ENCODE peak calls at places on chromosomes 7 and 10, in eight cellular contexts. One of them, this sample, is unnamed. For H3K4me1 and H3K27me3, the result is how much of the 10 kb centered on the place peaks cover.

GRCh38 chr7:22332481-22332880 is 24.5 kb downstream of the RAPGEF5 start:
- DNase-seq in lower lobe of right lung: no peak
- DNase-seq in naive thymus-derived CD4-positive, alpha-beta T cell: no peak
- DNase-seq in tibial artery: no peak
- DNase-seq in colonic mucosa: no peak
- DNase-seq in Peyer's patch: no peak
- DNase-seq in keratinocyte: no peak
- DNase-seq in spleen: no peak
- DNase-seq in this sample: no peak

GRCh38 chr7:107501593-107501992 is 31.7 kb downstream of the GPR22 start:
- DNase-seq in lower lobe of right lung: no peak
- DNase-seq in naive thymus-derived CD4-positive, alpha-beta T cell: no peak
- DNase-seq in tibial artery: no peak
- DNase-seq in colonic mucosa: peak
- DNase-seq in Peyer's patch: no peak
- DNase-seq in keratinocyte: no peak
- DNase-seq in spleen: no peak
- DNase-seq in this sample: no peak

GRCh38 chr7:133662830-133663229 is 410.0 kb downstream of the EXOC4 start:
- DNase-seq in lower lobe of right lung: no peak
- DNase-seq in naive thymus-derived CD4-positive, alpha-beta T cell: no peak
- DNase-seq in tibial artery: no peak
- DNase-seq in colonic mucosa: no peak
- DNase-seq in Peyer's patch: no peak
- DNase-seq in keratinocyte: no peak
- DNase-seq in spleen: no peak
- DNase-seq in this sample: no peak

GRCh38 chr10:35940067-35940989 is 298.2 kb upstream of the FZD8 start:
- DNase-seq in lower lobe of right lung: no peak
- DNase-seq in naive thymus-derived CD4-positive, alpha-beta T cell: no peak
- DNase-seq in tibial artery: no peak
- DNase-seq in colonic mucosa: peak
- DNase-seq in Peyer's patch: no peak
- DNase-seq in keratinocyte: no peak
- DNase-seq in spleen: no peak
- DNase-seq in this sample: no peak

GRCh38 chr7:8362723-8363369 is 70.6 kb upstream of the NXPH1 start:
- DNase-seq in lower lobe of right lung: no peak
- DNase-seq in naive thymus-derived CD4-positive, alpha-beta T cell: no peak
- DNase-seq in tibial artery: no peak
- DNase-seq in colonic mucosa: no peak
- DNase-seq in Peyer's patch: no peak
- DNase-seq in keratinocyte: no peak
- DNase-seq in spleen: no peak
- DNase-seq in this sample: no peak

GRCh38 chr10:5538892-5539651 is 14.3 kb downstream of the CALML3 start:
- DNase-seq in lower lobe of right lung: peak
- DNase-seq in naive thymus-derived CD4-positive, alpha-beta T cell: no peak
- DNase-seq in tibial artery: peak
- DNase-seq in colonic mucosa: no peak
- DNase-seq in Peyer's patch: no peak
- DNase-seq in keratinocyte: no peak
- DNase-seq in spleen: peak
- DNase-seq in this sample: no peak

GRCh38 chr7:43535031-43535451 is 47.9 kb upstream of the STK17A start:
- DNase-seq in lower lobe of right lung: no peak
- DNase-seq in naive thymus-derived CD4-positive, alpha-beta T cell: no peak
- DNase-seq in tibial artery: no peak
- DNase-seq in colonic mucosa: no peak
- DNase-seq in Peyer's patch: no peak
- DNase-seq in keratinocyte: no peak
- DNase-seq in spleen: no peak
- DNase-seq in this sample: no peak

GRCh38 chr10:13890617-13891541 is 304.1 kb downstream of the PRPF18 start:
- DNase-seq in lower lobe of right lung: peak
- DNase-seq in naive thymus-derived CD4-positive, alpha-beta T cell: no peak
- DNase-seq in tibial artery: peak
- DNase-seq in colonic mucosa: no peak
- DNase-seq in Peyer's patch: no peak
- DNase-seq in keratinocyte: no peak
- DNase-seq in spleen: no peak
- DNase-seq in this sample: no peak

GRCh38 chr10:22369433-22370072 is 24.3 kb downstream of the SPAG6 start:
- DNase-seq in lower lobe of right lung: no peak
- DNase-seq in naive thymus-derived CD4-positive, alpha-beta T cell: no peak
- DNase-seq in tibial artery: no peak
- DNase-seq in colonic mucosa: no peak
- DNase-seq in Peyer's patch: no peak
- DNase-seq in keratinocyte: no peak
- DNase-seq in spleen: no peak
- DNase-seq in this sample: no peak

GRCh38 chr7:13179775-13180448 is 492.5 kb downstream of the ARL4A start:
- DNase-seq in lower lobe of right lung: no peak
- DNase-seq in naive thymus-derived CD4-positive, alpha-beta T cell: no peak
- DNase-seq in tibial artery: no peak
- DNase-seq in colonic mucosa: no peak
- DNase-seq in Peyer's patch: no peak
- DNase-seq in keratinocyte: no peak
- DNase-seq in spleen: no peak
- DNase-seq in this sample: no peak

GRCh38 chr10:99430116-99430450 is 341 bp downstream of the GOT1 start:
- DNase-seq in lower lobe of right lung: no peak
- DNase-seq in naive thymus-derived CD4-positive, alpha-beta T cell: no peak
- DNase-seq in tibial artery: no peak
- DNase-seq in colonic mucosa: no peak
- DNase-seq in Peyer's patch: no peak
- DNase-seq in keratinocyte: no peak
- DNase-seq in spleen: no peak
- DNase-seq in this sample: no peak

GRCh38 chr7:74343281-74344127 is 54.3 kb downstream of the CLIP2 start:
- DNase-seq in lower lobe of right lung: no peak
- DNase-seq in naive thymus-derived CD4-positive, alpha-beta T cell: no peak
- DNase-seq in tibial artery: no peak
- DNase-seq in colonic mucosa: no peak
- DNase-seq in Peyer's patch: no peak
- DNase-seq in keratinocyte: no peak
- DNase-seq in spleen: no peak
- DNase-seq in this sample: no peak

GRCh38 chr10:109464949-109465348 is 458.4 kb downstream of the XPNPEP1 start:
- DNase-seq in lower lobe of right lung: no peak
- DNase-seq in naive thymus-derived CD4-positive, alpha-beta T cell: no peak
- DNase-seq in tibial artery: no peak
- DNase-seq in colonic mucosa: no peak
- DNase-seq in Peyer's patch: no peak
- DNase-seq in keratinocyte: no peak
- DNase-seq in spleen: no peak
- DNase-seq in this sample: no peak

GRCh38 chr10:24901686-24902399 is 50.6 kb downstream of the PRTFDC1 start:
- DNase-seq in lower lobe of right lung: no peak
- DNase-seq in naive thymus-derived CD4-positive, alpha-beta T cell: no peak
- DNase-seq in tibial artery: no peak
- DNase-seq in colonic mucosa: peak
- DNase-seq in Peyer's patch: peak
- DNase-seq in keratinocyte: peak
- DNase-seq in spleen: no peak
- DNase-seq in this sample: peak

GRCh38 chr10:70693619-70694286 is 21.4 kb downstream of the ADAMTS14 start:
- DNase-seq in lower lobe of right lung: no peak
- DNase-seq in naive thymus-derived CD4-positive, alpha-beta T cell: no peak
- DNase-seq in tibial artery: peak
- DNase-seq in colonic mucosa: no peak
- DNase-seq in Peyer's patch: no peak
- DNase-seq in keratinocyte: no peak
- DNase-seq in spleen: no peak
- DNase-seq in this sample: no peak

GRCh38 chr10:95906675-95907453 is 911 bp upstream of the CC2D2B start:
- DNase-seq in lower lobe of right lung: peak
- DNase-seq in naive thymus-derived CD4-positive, alpha-beta T cell: peak
- DNase-seq in tibial artery: peak
- DNase-seq in colonic mucosa: peak
- DNase-seq in Peyer's patch: peak
- DNase-seq in keratinocyte: no peak
- DNase-seq in spleen: peak
- DNase-seq in this sample: peak

GRCh38 chr7:22137466-22137865 is 191.8 kb upstream of the CDCA7L start:
- DNase-seq in lower lobe of right lung: no peak
- DNase-seq in naive thymus-derived CD4-positive, alpha-beta T cell: no peak
- DNase-seq in tibial artery: no peak
- DNase-seq in colonic mucosa: no peak
- DNase-seq in Peyer's patch: no peak
- DNase-seq in keratinocyte: no peak
- DNase-seq in spleen: no peak
- DNase-seq in this sample: no peak

GRCh38 chr10:118595598-118596425 is at the start of gene PRLHR:
- DNase-seq in lower lobe of right lung: no peak
- DNase-seq in naive thymus-derived CD4-positive, alpha-beta T cell: no peak
- DNase-seq in tibial artery: no peak
- DNase-seq in colonic mucosa: no peak
- DNase-seq in Peyer's patch: no peak
- DNase-seq in keratinocyte: no peak
- DNase-seq in spleen: no peak
- DNase-seq in this sample: no peak

GRCh38 chr10:49273626-49274025 is 25.3 kb upstream of the C10orf71 start:
- DNase-seq in lower lobe of right lung: no peak
- DNase-seq in naive thymus-derived CD4-positive, alpha-beta T cell: no peak
- DNase-seq in tibial artery: no peak
- DNase-seq in colonic mucosa: no peak
- DNase-seq in Peyer's patch: no peak
- DNase-seq in keratinocyte: no peak
- DNase-seq in spleen: no peak
- DNase-seq in this sample: no peak

GRCh38 chr10:119871881-119872609 is 598 bp downstream of the MCMBP start:
- DNase-seq in lower lobe of right lung: peak
- DNase-seq in naive thymus-derived CD4-positive, alpha-beta T cell: peak
- DNase-seq in tibial artery: peak
- DNase-seq in colonic mucosa: peak
- DNase-seq in Peyer's patch: peak
- DNase-seq in keratinocyte: no peak
- DNase-seq in spleen: peak
- DNase-seq in this sample: no peak

GRCh38 chr7:142754681-142755575 is 5.7 kb downstream of the PRSS1 start:
- DNase-seq in lower lobe of right lung: no peak
- DNase-seq in naive thymus-derived CD4-positive, alpha-beta T cell: no peak
- DNase-seq in tibial artery: no peak
- DNase-seq in colonic mucosa: no peak
- DNase-seq in Peyer's patch: no peak
- DNase-seq in keratinocyte: no peak
- DNase-seq in spleen: no peak
- DNase-seq in this sample: no peak

GRCh38 chr10:21317902-21318301 is 207.6 kb downstream of the SKIDA1 start:
- DNase-seq in lower lobe of right lung: no peak
- DNase-seq in naive thymus-derived CD4-positive, alpha-beta T cell: no peak
- DNase-seq in tibial artery: no peak
- DNase-seq in colonic mucosa: no peak
- DNase-seq in Peyer's patch: no peak
- DNase-seq in keratinocyte: no peak
- DNase-seq in spleen: no peak
- DNase-seq in this sample: no peak

DNA sequence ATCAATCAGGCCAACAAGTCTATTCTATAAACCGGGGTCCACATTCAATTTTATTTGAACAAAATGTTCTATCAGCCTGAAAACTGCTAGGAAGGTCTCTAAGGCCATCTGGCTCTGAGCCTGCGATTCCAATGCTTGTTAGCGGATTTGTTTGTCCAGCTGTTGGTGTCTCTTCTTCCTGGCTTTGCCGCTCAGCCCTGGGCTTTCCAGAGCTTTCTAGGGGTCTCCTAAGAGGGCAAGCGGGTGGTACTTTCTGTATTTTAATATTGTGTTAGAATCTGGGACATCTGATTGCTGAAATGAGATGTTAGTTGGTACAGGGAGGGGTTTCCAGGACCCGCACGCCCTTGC is 136.6 kb downstream of the VIPR2 start:
- DNase-seq in lower lobe of right lung: no peak
- DNase-seq in naive thymus-derived CD4-positive, alpha-beta T cell: no peak
- DNase-seq in tibial artery: no peak
- DNase-seq in colonic mucosa: no peak
- DNase-seq in Peyer's patch: no peak
- DNase-seq in keratinocyte: no peak
- DNase-seq in spleen: no peak
- DNase-seq in this sample: no peak
- H3K4me1 ChIP-seq in lower lobe of right lung: under half
- H3K4me1 ChIP-seq in naive thymus-derived CD4-positive, alpha-beta T cell: under half
- H3K4me1 ChIP-seq in tibial artery: under half
- H3K4me1 ChIP-seq in colonic mucosa: under half
- H3K4me1 ChIP-seq in Peyer's patch: under half
- H3K4me1 ChIP-seq in keratinocyte: under half
- H3K4me1 ChIP-seq in spleen: under half
- H3K4me1 ChIP-seq in this sample: under half

DNA sequence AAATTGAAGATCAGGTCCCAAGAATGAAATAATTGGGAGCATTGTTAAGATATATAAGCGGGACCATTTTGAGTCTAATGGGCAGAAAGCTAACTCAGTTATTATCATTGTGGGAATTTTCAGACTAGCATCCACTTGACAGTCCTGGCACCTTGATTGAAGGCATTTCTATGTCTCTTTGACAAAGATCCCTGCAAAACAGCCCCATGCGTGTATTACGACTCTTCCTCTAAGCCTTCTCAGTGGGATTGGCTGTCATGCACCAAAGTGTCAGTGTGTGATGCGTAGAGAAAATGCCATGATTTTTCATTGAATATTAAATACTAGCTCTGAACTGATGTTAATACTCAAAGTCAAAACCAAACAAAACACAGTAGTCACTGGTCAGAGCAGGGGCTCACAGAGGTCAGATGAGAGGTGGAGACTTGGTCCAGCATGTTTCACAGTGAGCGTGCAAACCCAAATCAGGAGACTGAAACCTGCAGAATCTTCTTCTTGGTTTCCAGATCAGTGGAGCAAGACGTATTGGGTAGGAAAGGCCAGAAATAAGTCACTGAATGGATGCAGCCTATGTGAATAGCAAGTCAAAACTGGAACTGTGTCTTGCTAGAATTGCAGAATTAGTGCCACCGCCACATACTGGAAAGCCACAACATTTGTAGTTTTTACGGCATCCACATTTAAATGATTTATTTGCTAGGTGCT is 303.6 kb upstream of the AKR1E2 start:
- DNase-seq in lower lobe of right lung: no peak
- DNase-seq in naive thymus-derived CD4-positive, alpha-beta T cell: no peak
- DNase-seq in tibial artery: no peak
- DNase-seq in colonic mucosa: no peak
- DNase-seq in Peyer's patch: no peak
- DNase-seq in keratinocyte: no peak
- DNase-seq in spleen: no peak
- DNase-seq in this sample: no peak
- H3K27me3 ChIP-seq in lower lobe of right lung: under half
- H3K27me3 ChIP-seq in naive thymus-derived CD4-positive, alpha-beta T cell: under half
- H3K27me3 ChIP-seq in tibial artery: under half
- H3K27me3 ChIP-seq in colonic mucosa: under half
- H3K27me3 ChIP-seq in Peyer's patch: under half
- H3K27me3 ChIP-seq in keratinocyte: under half
- H3K27me3 ChIP-seq in spleen: under half
- H3K27me3 ChIP-seq in this sample: under half

GRCh38 chr10:71765176-71765906 is 8.0 kb downstream of the VSIR start:
- DNase-seq in lower lobe of right lung: no peak
- DNase-seq in naive thymus-derived CD4-positive, alpha-beta T cell: no peak
- DNase-seq in tibial artery: no peak
- DNase-seq in colonic mucosa: no peak
- DNase-seq in Peyer's patch: no peak
- DNase-seq in keratinocyte: no peak
- DNase-seq in spleen: peak
- DNase-seq in this sample: no peak
- H3K4me1 ChIP-seq in lower lobe of right lung: half or more
- H3K4me1 ChIP-seq in naive thymus-derived CD4-positive, alpha-beta T cell: half or more
- H3K4me1 ChIP-seq in tibial artery: half or more
- H3K4me1 ChIP-seq in colonic mucosa: under half
- H3K4me1 ChIP-seq in Peyer's patch: under half
- H3K4me1 ChIP-seq in keratinocyte: under half
- H3K4me1 ChIP-seq in spleen: half or more
- H3K4me1 ChIP-seq in this sample: under half

GRCh38 chr7:1993031-1993685 is 239.6 kb downstream of the MAD1L1 start:
- DNase-seq in lower lobe of right lung: no peak
- DNase-seq in naive thymus-derived CD4-positive, alpha-beta T cell: no peak
- DNase-seq in tibial artery: no peak
- DNase-seq in colonic mucosa: no peak
- DNase-seq in Peyer's patch: no peak
- DNase-seq in keratinocyte: no peak
- DNase-seq in spleen: no peak
- DNase-seq in this sample: no peak
- H3K27me3 ChIP-seq in lower lobe of right lung: under half
- H3K27me3 ChIP-seq in naive thymus-derived CD4-positive, alpha-beta T cell: under half
- H3K27me3 ChIP-seq in tibial artery: under half
- H3K27me3 ChIP-seq in colonic mucosa: under half
- H3K27me3 ChIP-seq in Peyer's patch: under half
- H3K27me3 ChIP-seq in keratinocyte: under half
- H3K27me3 ChIP-seq in spleen: under half
- H3K27me3 ChIP-seq in this sample: under half